ENCODE peak calls at places on chromosomes 7 and 10, in five cellular contexts. B is aorta, H is spleen, O is hepatocyte, N is pancreas. K is an unnamed sample.

GRCh38 chr7:112084506-112084905 is 121.7 kb downstream of the DOCK4 start:
- DNase-seq in B (no peak), H (no peak), O (no peak), N (no peak), K (no peak)

GRCh38 chr7:128885370-128886187 is 22.9 kb downstream of the ATP6V1F start:
- DNase-seq in B (no peak), H (peak; percentile 40), O (no peak), N (no peak), K (no peak)

GRCh38 chr7:95906871-95907270 is 134.5 kb downstream of the DYNC1I1 start:
- DNase-seq in B (no peak), H (no peak), O (no peak), N (no peak), K (no peak)

GRCh38 chr7:69847921-69848612 is 249.8 kb downstream of the AUTS2 start:
- DNase-seq in B (no peak), H (no peak), O (no peak), N (no peak), K (no peak)

GRCh38 chr10:51699475-51700227 is at the start of gene CSTF2T:
- DNase-seq in B (peak; percentile 93), H (peak; percentile 94), O (peak; percentile 93), N (peak; percentile 90), K (peak; percentile 91)

GRCh38 chr7:40726559-40726958 is 591.8 kb downstream of the SUGCT start:
- DNase-seq in B (no peak), H (no peak), O (no peak), N (no peak), K (no peak)

GRCh38 chr10:81873932-81874816 is 820 bp upstream of the NRG3 start:
- DNase-seq in B (peak; percentile 62), H (peak; percentile 68), O (peak; percentile 85), N (peak; percentile 59), K (peak; percentile 90)

GRCh38 chr7:124276005-124276606 is 243.2 kb upstream of the TMEM229A start:
- DNase-seq in B (no peak), H (no peak), O (peak; percentile 41), N (peak; percentile 16), K (no peak)

GRCh38 chr7:114088541-114088940 is 169.7 kb upstream of the PPP1R3A start:
- DNase-seq in B (no peak), H (no peak), O (no peak), N (no peak), K (no peak)

GRCh38 chr10:120942806-120943413 is 91.7 kb downstream of the WDR11 start:
- DNase-seq in B (peak; percentile 84), H (peak; percentile 90), O (peak; percentile 88), N (peak; percentile 84), K (peak; percentile 90)

GRCh38 chr10:117138838-117139580 is 939 bp upstream of the VAX1 start:
- DNase-seq in B (no peak), H (no peak), O (no peak), N (no peak), K (no peak)

GRCh38 chr7:64908358-64908757 is 5.3 kb downstream of the ZNF273 start:
- DNase-seq in B (no peak), H (no peak), O (no peak), N (no peak), K (no peak)

GRCh38 chr10:69439350-69439739 is 11.9 kb upstream of the TSPAN15 start:
- DNase-seq in B (no peak), H (peak; percentile 75), O (no peak), N (peak; percentile 61), K (peak; percentile 67)

GRCh38 chr10:119469846-119470245 is 72.7 kb downstream of the RGS10 start:
- DNase-seq in B (no peak), H (peak; percentile 47), O (no peak), N (no peak), K (no peak)

GRCh38 chr7:42947531-42947930 is 15.4 kb downstream of the MRPL32 start:
- DNase-seq in B (no peak), H (no peak), O (no peak), N (no peak), K (no peak)

GRCh38 chr7:27750336-27750735 is 10.4 kb downstream of the TAX1BP1 start:
- DNase-seq in B (no peak), H (no peak), O (no peak), N (no peak), K (no peak)

GRCh38 chr10:22736134-22736533 is 21.8 kb upstream of the PIP4K2A start:
- DNase-seq in B (no peak), H (no peak), O (no peak), N (no peak), K (no peak)

GRCh38 chr7:29565982-29566746 is 2.5 kb downstream of the PRR15 start:
- DNase-seq in B (peak; percentile 57), H (peak; percentile 76), O (no peak), N (peak; percentile 14), K (peak; percentile 75)

GRCh38 chr7:11623093-11623678 is 208.8 kb downstream of the THSD7A start:
- DNase-seq in B (no peak), H (no peak), O (peak; percentile 8), N (no peak), K (no peak)

GRCh38 chr7:129024125-129024524 is 30.8 kb downstream of the TNPO3 start:
- DNase-seq in B (no peak), H (no peak), O (no peak), N (no peak), K (no peak)

GRCh38 chr10:84012831-84013458 is 126.4 kb upstream of the GHITM start:
- DNase-seq in B (no peak), H (no peak), O (no peak), N (no peak), K (no peak)

GRCh38 chr7:2477447-2478386 is 1.5 kb upstream of the GRIFIN start:
- DNase-seq in B (peak; percentile 77), H (peak; percentile 93), O (peak; percentile 76), N (peak; percentile 63), K (peak; percentile 85)

GRCh38 chr10:6201511-6201975 is 1.2 kb upstream of the PFKFB3 start:
- DNase-seq in B (peak; percentile 90), H (peak; percentile 95), O (peak; percentile 78), N (peak; percentile 75), K (peak; percentile 87)

GRCh38 chr10:77383861-77384553 is 253.6 kb downstream of the KCNMA1 start:
- DNase-seq in B (no peak), H (no peak), O (no peak), N (no peak), K (no peak)

GRCh38 chr10:3895045-3895609 is 110.1 kb upstream of the KLF6 start:
- DNase-seq in B (no peak), H (no peak), O (no peak), N (no peak), K (no peak)

GRCh38 chr7:82263880-82264751 is 179.5 kb downstream of the CACNA2D1 start:
- DNase-seq in B (no peak), H (no peak), O (no peak), N (no peak), K (no peak)

GRCh38 chr10:104066945-104067344 is 18.7 kb downstream of the COL17A1 start:
- DNase-seq in B (no peak), H (no peak), O (no peak), N (no peak), K (no peak)

GRCh38 chr7:26393855-26394254 is 102.2 kb downstream of the SNX10 start:
- DNase-seq in B (no peak), H (no peak), O (no peak), N (no peak), K (no peak)

GRCh38 chr10:32367793-32368453 is 21.0 kb upstream of the EPC1 start:
- DNase-seq in B (peak; percentile 76), H (no peak), O (peak; percentile 81), N (peak; percentile 73), K (no peak)

GRCh38 chr7:130345725-130346124 is 1.1 kb downstream of the CPA5 start:
- DNase-seq in B (no peak), H (no peak), O (no peak), N (no peak), K (no peak)
- H3K4me3 ChIP-seq in B (no peak overlapping the region), H (no peak overlapping the region), O (no peak overlapping the region), N (no peak overlapping the region), K (no peak overlapping the region)

DNA sequence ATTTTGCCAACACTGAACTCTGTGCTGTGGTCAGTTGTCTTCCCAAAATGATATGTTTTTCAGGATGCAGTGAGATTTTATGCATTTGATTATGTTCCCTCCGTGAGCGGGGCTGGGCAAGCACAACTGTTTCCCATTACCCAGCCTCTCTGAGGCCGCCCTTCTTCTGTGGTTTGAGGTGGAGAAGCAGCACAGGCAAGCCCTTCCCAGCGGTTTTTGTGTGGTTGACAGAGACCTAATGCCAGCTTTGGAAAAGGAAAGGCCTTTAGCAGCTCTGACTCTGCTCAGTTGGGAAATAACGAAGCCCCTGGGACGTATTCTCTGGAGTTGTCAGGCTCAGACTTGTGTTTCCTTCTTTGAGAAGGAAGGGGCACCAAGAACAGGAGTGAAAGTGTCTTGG is 20.7 kb upstream of the PDCD4 start:
- DNase-seq in B (no peak), H (no peak), O (peak; percentile 8), N (peak; percentile 7), K (no peak)
- H3K4me1 ChIP-seq in B (no peaks in the 10 kb centered on the region), H (peaks cover 20% of the 10 kb centered on the region), O (peaks cover 55% of the 10 kb centered on the region), N (peaks cover 63% of the 10 kb centered on the region), K (peaks cover 3% of the 10 kb centered on the region)

GRCh38 chr7:73715648-73716317 is 3.7 kb downstream of the STX1A start:
- DNase-seq in B (peak; percentile 69), H (no peak), O (peak; percentile 95), N (no peak), K (no peak)
- H3K27ac ChIP-seq in B (no peak overlapping the region), H (no peak overlapping the region), O (peak overlapping the region; percentile 90), N (no peak overlapping the region), K (no peak overlapping the region)

GRCh38 chr7:105775580-105775979 is 100.8 kb downstream of the ATXN7L1 start:
- DNase-seq in B (no peak), H (no peak), O (no peak), N (no peak), K (no peak)
- H3K4me3 ChIP-seq in B (no peak overlapping the region), H (no peak overlapping the region), O (no peak overlapping the region), N (no peak overlapping the region), K (no peak overlapping the region)

GRCh38 chr10:78527296-78527695 is 493.6 kb downstream of the RPS24 start:
- DNase-seq in B (no peak), H (no peak), O (no peak), N (no peak), K (no peak)

GRCh38 chr10:78524941-78525340 is 491.3 kb downstream of the RPS24 start:
- DNase-seq in B (no peak), H (no peak), O (no peak), N (no peak), K (no peak)

GRCh38 chr10:78526347-78526746 is 492.7 kb downstream of the RPS24 start:
- DNase-seq in B (no peak), H (no peak), O (no peak), N (no peak), K (no peak)

GRCh38 chr10:78523453-78523852 is 489.8 kb downstream of the RPS24 start:
- DNase-seq in B (no peak), H (no peak), O (no peak), N (no peak), K (no peak)

DNA sequence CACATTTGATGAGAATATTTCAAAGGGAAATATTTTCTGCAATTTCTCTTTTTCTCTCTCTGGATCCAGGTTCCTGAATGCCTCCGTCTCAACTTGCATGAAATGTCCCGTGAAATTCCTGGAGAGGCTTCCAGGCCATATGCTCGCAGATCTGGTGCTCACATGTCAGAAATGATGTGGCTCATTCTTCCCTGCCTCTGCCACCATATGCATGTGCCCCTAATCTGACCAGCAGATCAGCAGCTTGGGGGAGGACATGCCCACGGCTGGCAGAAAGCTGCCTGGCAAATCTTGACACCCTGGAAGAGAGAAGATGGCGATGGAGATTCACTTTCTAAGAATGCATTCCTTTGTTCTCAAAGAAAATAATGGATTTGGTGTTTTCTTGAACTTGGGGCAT is 490.7 kb downstream of the RPS24 start:
- DNase-seq in B (no peak), H (no peak), O (no peak), N (no peak), K (no peak)
- H3K4me1 ChIP-seq in B (no peaks in the 10 kb centered on the region), H (no peaks in the 10 kb centered on the region), O (peaks cover 3% of the 10 kb centered on the region), N (peaks cover 5% of the 10 kb centered on the region), K (no peaks in the 10 kb centered on the region)

K was measured in upper lobe of right lung.